ENCODE peak calls at places on chromosomes 6 and 20, in eight cellular contexts. One of them, this sample, is unnamed.

GRCh38 chr20:52060794-52061714 is 130.5 kb downstream of the ZFP64 start:
- DNase-seq in HFFc6: peak
- DNase-seq in pancreas: no peak
- DNase-seq in stimulated activated CD8-positive, alpha-beta memory T cell treated with anti-CD3 and anti-CD28 coated beads, Interleukin-2, amount 100 ng/mL, for 48 hours: no peak
- DNase-seq in endothelial cell of umbilical vein: peak
- DNase-seq in ELF-1: peak
- DNase-seq in brain microvascular endothelial cell: peak
- DNase-seq in activated T-helper 9 cell treated with anti-CD3 and anti-CD28 coated beads, Interleukin-2, amount 50 U/mL, for 16 hours: no peak
- DNase-seq in this sample: no peak

GRCh38 chr20:38873050-38873581 is 53.1 kb upstream of the FAM83D start:
- DNase-seq in stimulated activated CD8-positive, alpha-beta memory T cell treated with anti-CD3 and anti-CD28 coated beads, Interleukin-2, amount 100 ng/mL, for 48 hours: peak
- DNase-seq in activated T-helper 9 cell treated with anti-CD3 and anti-CD28 coated beads, Interleukin-2, amount 50 U/mL, for 16 hours: peak
- DNase-seq in ELF-1: no peak
- DNase-seq in pancreas: no peak
- DNase-seq in endothelial cell of umbilical vein: no peak
- DNase-seq in HFFc6: no peak
- DNase-seq in brain microvascular endothelial cell: no peak
- DNase-seq in this sample: peak

GRCh38 chr6:42084889-42085288 is 34.6 kb downstream of the TAF8 start:
- DNase-seq in HFFc6: no peak
- DNase-seq in pancreas: no peak
- DNase-seq in ELF-1: no peak
- DNase-seq in brain microvascular endothelial cell: no peak
- DNase-seq in endothelial cell of umbilical vein: no peak
- DNase-seq in stimulated activated CD8-positive, alpha-beta memory T cell treated with anti-CD3 and anti-CD28 coated beads, Interleukin-2, amount 100 ng/mL, for 48 hours: no peak
- DNase-seq in activated T-helper 9 cell treated with anti-CD3 and anti-CD28 coated beads, Interleukin-2, amount 50 U/mL, for 16 hours: no peak
- DNase-seq in this sample: no peak

GRCh38 chr6:113464536-113464935 is 392.6 kb upstream of the MARCKS start:
- DNase-seq in ELF-1: no peak
- DNase-seq in pancreas: no peak
- DNase-seq in stimulated activated CD8-positive, alpha-beta memory T cell treated with anti-CD3 and anti-CD28 coated beads, Interleukin-2, amount 100 ng/mL, for 48 hours: no peak
- DNase-seq in brain microvascular endothelial cell: no peak
- DNase-seq in HFFc6: no peak
- DNase-seq in activated T-helper 9 cell treated with anti-CD3 and anti-CD28 coated beads, Interleukin-2, amount 50 U/mL, for 16 hours: no peak
- DNase-seq in endothelial cell of umbilical vein: no peak
- DNase-seq in this sample: no peak

GRCh38 chr20:48841196-48841860 is 13.5 kb upstream of the PREX1 start:
- DNase-seq in brain microvascular endothelial cell: no peak
- DNase-seq in endothelial cell of umbilical vein: no peak
- DNase-seq in pancreas: no peak
- DNase-seq in ELF-1: no peak
- DNase-seq in activated T-helper 9 cell treated with anti-CD3 and anti-CD28 coated beads, Interleukin-2, amount 50 U/mL, for 16 hours: no peak
- DNase-seq in stimulated activated CD8-positive, alpha-beta memory T cell treated with anti-CD3 and anti-CD28 coated beads, Interleukin-2, amount 100 ng/mL, for 48 hours: no peak
- DNase-seq in HFFc6: no peak
- DNase-seq in this sample: no peak

GRCh38 chr20:41081276-41081814 is 52.7 kb downstream of the TOP1 start:
- DNase-seq in HFFc6: no peak
- DNase-seq in pancreas: no peak
- DNase-seq in ELF-1: no peak
- DNase-seq in activated T-helper 9 cell treated with anti-CD3 and anti-CD28 coated beads, Interleukin-2, amount 50 U/mL, for 16 hours: no peak
- DNase-seq in brain microvascular endothelial cell: peak
- DNase-seq in stimulated activated CD8-positive, alpha-beta memory T cell treated with anti-CD3 and anti-CD28 coated beads, Interleukin-2, amount 100 ng/mL, for 48 hours: no peak
- DNase-seq in endothelial cell of umbilical vein: no peak
- DNase-seq in this sample: no peak

GRCh38 chr6:36769161-36769675 is 70.0 kb downstream of the CPNE5 start:
- DNase-seq in pancreas: no peak
- DNase-seq in endothelial cell of umbilical vein: no peak
- DNase-seq in stimulated activated CD8-positive, alpha-beta memory T cell treated with anti-CD3 and anti-CD28 coated beads, Interleukin-2, amount 100 ng/mL, for 48 hours: no peak
- DNase-seq in brain microvascular endothelial cell: no peak
- DNase-seq in ELF-1: peak
- DNase-seq in activated T-helper 9 cell treated with anti-CD3 and anti-CD28 coated beads, Interleukin-2, amount 50 U/mL, for 16 hours: no peak
- DNase-seq in HFFc6: peak
- DNase-seq in this sample: no peak

GRCh38 chr20:32368323-32368722 is 10.2 kb downstream of the ASXL1 start:
- DNase-seq in pancreas: no peak
- DNase-seq in activated T-helper 9 cell treated with anti-CD3 and anti-CD28 coated beads, Interleukin-2, amount 50 U/mL, for 16 hours: no peak
- DNase-seq in ELF-1: no peak
- DNase-seq in brain microvascular endothelial cell: no peak
- DNase-seq in stimulated activated CD8-positive, alpha-beta memory T cell treated with anti-CD3 and anti-CD28 coated beads, Interleukin-2, amount 100 ng/mL, for 48 hours: no peak
- DNase-seq in HFFc6: no peak
- DNase-seq in endothelial cell of umbilical vein: no peak
- DNase-seq in this sample: no peak